ENCODE peak calls at places on chromosomes 16 and 17, in ten cellular contexts. U is thoracic aorta, T is neural crest cell, C is AG04450, Z is esophagus squamous epithelium, K is heart right ventricle, W is fibroblast of mammary gland, S is body of pancreas, Y is cardiac muscle cell, B is stomach. X is an unnamed sample.

GRCh38 chr16:68539704-68540370 is 746 bp downstream of the ZFP90 start:
- DNase-seq in U (no peak), S (no peak), K (no peak), B (no peak), C (no peak), Z (no peak), T (no peak), W (peak), Y (no peak), X (peak)

GRCh38 chr16:3486506-3487215 is 8.6 kb downstream of the C16orf90 start:
- DNase-seq in S (no peak), C (no peak), U (no peak), Z (no peak), W (no peak), B (no peak), Y (no peak), K (no peak), T (no peak), X (no peak)

GRCh38 chr17:44901323-44901965 is 2.2 kb upstream of the EFTUD2 start:
- DNase-seq in Y (no peak), T (no peak), B (no peak), U (no peak), S (no peak), W (peak), K (no peak), C (peak), Z (no peak), X (peak)

GRCh38 chr16:21646721-21647561 is 5.5 kb downstream of the IGSF6 start:
- DNase-seq in K (no peak), C (no peak), Y (no peak), Z (no peak), W (no peak), B (peak), U (no peak), T (no peak), S (no peak), X (no peak)

GRCh38 chr17:43745541-43745940 is 13.1 kb downstream of the SOST start:
- DNase-seq in U (no peak), B (no peak), C (no peak), Y (no peak), S (no peak), W (no peak), Z (no peak), K (no peak), T (no peak), X (no peak)

GRCh38 chr17:10127819-10128375 is 70.5 kb downstream of the GAS7 start:
- DNase-seq in Y (no peak), Z (no peak), C (peak), T (no peak), B (peak), U (peak), W (peak), S (peak), K (peak), X (peak)

GRCh38 chr17:77388384-77389306 is 247.9 kb downstream of the SEC14L1 start:
- DNase-seq in S (peak), U (no peak), T (no peak), Y (no peak), C (no peak), K (no peak), B (no peak), W (no peak), Z (no peak), X (peak)

GRCh38 chr16:9437115-9437514 is 345.7 kb downstream of the HAPSTR1 start:
- DNase-seq in B (no peak), T (no peak), S (no peak), W (no peak), U (no peak), Y (no peak), K (no peak), Z (no peak), C (no peak), X (peak)

GRCh38 chr17:34725740-34726139 is 146.4 kb downstream of the TMEM132E start:
- DNase-seq in C (no peak), S (no peak), B (no peak), U (no peak), Y (no peak), W (no peak), Z (no peak), T (no peak), K (no peak), X (no peak)

GRCh38 chr17:71936977-71937376 is 183.8 kb upstream of the SOX9 start:
- DNase-seq in S (no peak), Y (no peak), Z (no peak), B (no peak), K (no peak), T (no peak), C (no peak), W (no peak), U (no peak), X (no peak)

GRCh38 chr17:47720754-47721533 is 12.1 kb upstream of the TBX21 start:
- DNase-seq in W (no peak), Z (no peak), U (no peak), Y (no peak), T (no peak), C (no peak), B (no peak), K (no peak), S (peak), X (peak)

GRCh38 chr17:7214300-7215135 is 5.1 kb downstream of the DLG4 start:
- DNase-seq in U (peak), W (peak), Z (peak), S (peak), Y (peak), T (peak), K (peak), C (peak), B (peak), X (peak)

GRCh38 chr17:40348562-40349476 is 15.7 kb downstream of the GJD3 start:
- DNase-seq in W (no peak), Z (no peak), B (peak), U (no peak), K (peak), C (no peak), S (peak), Y (no peak), T (no peak), X (no peak)

GRCh38 chr16:17101646-17102045 is 369.1 kb downstream of the XYLT1 start:
- DNase-seq in Z (no peak), U (no peak), Y (no peak), W (peak), S (no peak), B (no peak), T (no peak), K (no peak), C (no peak), X (no peak)

GRCh38 chr17:18191071-18191667 is 7.5 kb downstream of the ALKBH5 start:
- DNase-seq in C (no peak), U (peak), B (peak), W (peak), Y (no peak), T (no peak), K (no peak), Z (no peak), S (peak), X (no peak)

GRCh38 chr16:82093901-82094300 is 58.8 kb downstream of the HSD17B2 start:
- DNase-seq in K (no peak), C (no peak), B (no peak), W (no peak), Y (no peak), U (no peak), S (no peak), Z (no peak), T (no peak), X (no peak)

GRCh38 chr17:38712593-38712992 is 7.5 kb downstream of the MLLT6 start:
- DNase-seq in Z (no peak), T (no peak), W (no peak), C (no peak), K (no peak), S (no peak), B (no peak), Y (no peak), U (no peak), X (no peak)

GRCh38 chr17:260031-260791 is 78.8 kb upstream of the DOC2B start:
- DNase-seq in W (no peak), C (no peak), T (no peak), B (peak), U (no peak), Y (no peak), S (no peak), K (no peak), Z (no peak), X (no peak)

GRCh38 chr17:27559996-27560481 is 70.9 kb upstream of the LGALS9 start:
- DNase-seq in U (no peak), Y (peak), B (peak), W (peak), T (no peak), C (peak), Z (no peak), S (peak), K (peak), X (peak)

GRCh38 chr16:50323335-50324011 is 45.3 kb downstream of the BRD7 start:
- DNase-seq in K (no peak), S (peak), Y (no peak), U (no peak), Z (no peak), B (no peak), C (no peak), T (no peak), W (peak), X (peak)

GRCh38 chr16:1775846-1776671 is 3.1 kb upstream of the MRPS34 start:
- DNase-seq in T (no peak), Y (no peak), Z (no peak), S (no peak), B (no peak), W (no peak), C (no peak), U (no peak), K (peak), X (no peak)

GRCh38 chr16:3659200-3659599 is 4.7 kb downstream of the DNASE1 start:
- DNase-seq in Z (no peak), C (no peak), Y (no peak), U (no peak), T (no peak), K (no peak), W (peak), S (no peak), B (no peak), X (peak)

GRCh38 chr16:59854846-59855439 is 1120.8 kb upstream of the GOT2 start:
- DNase-seq in B (no peak), K (no peak), W (no peak), C (no peak), T (no peak), S (no peak), Z (no peak), Y (no peak), U (no peak), X (no peak)

GRCh38 chr17:37642706-37643105 is 540 bp downstream of the DDX52 start:
- DNase-seq in B (no peak), K (no peak), C (no peak), S (no peak), Z (no peak), T (no peak), Y (peak), U (no peak), W (peak), X (peak)

GRCh38 chr16:3842994-3843393 is 37.5 kb downstream of the CREBBP start:
- DNase-seq in B (no peak), T (no peak), U (no peak), K (no peak), W (peak), Y (no peak), Z (no peak), C (no peak), S (peak), X (peak)

GRCh38 chr17:5986644-5987043 is 83.5 kb upstream of the WSCD1 start:
- DNase-seq in W (no peak), B (no peak), S (no peak), K (no peak), Z (no peak), C (no peak), U (no peak), Y (no peak), T (no peak), X (no peak)

GRCh38 chr16:57686577-57686976 is 8.0 kb upstream of the DRC7 start:
- DNase-seq in S (peak), B (no peak), Y (no peak), Z (no peak), K (no peak), U (no peak), W (no peak), C (no peak), T (no peak), X (no peak)

GRCh38 chr17:77508047-77508715 is 367.4 kb downstream of the SEC14L1 start:
- DNase-seq in U (no peak), B (no peak), Z (no peak), T (no peak), S (no peak), W (no peak), K (no peak), C (no peak), Y (no peak), X (no peak)

GRCh38 chr16:70777973-70778406 is 23.0 kb downstream of the VAC14 start:
- DNase-seq in U (no peak), T (no peak), S (no peak), K (no peak), Z (no peak), B (no peak), W (peak), C (no peak), Y (no peak), X (peak)

GRCh38 chr17:40827746-40828453 is 5.5 kb upstream of the KRT10 start:
- DNase-seq in Z (no peak), W (no peak), B (no peak), S (no peak), U (no peak), K (no peak), Y (peak), T (no peak), C (no peak), X (no peak)

GRCh38 chr16:77450790-77451487 is 16.1 kb upstream of the ADAMTS18 start:
- DNase-seq in S (peak), K (no peak), B (no peak), U (no peak), Y (no peak), W (no peak), T (no peak), C (no peak), Z (no peak), X (no peak)

GRCh38 chr16:77833906-77834599 is 45.7 kb downstream of the VAT1L start:
- DNase-seq in K (no peak), S (no peak), Y (no peak), C (peak), B (no peak), Z (no peak), T (peak), U (no peak), W (peak), X (peak)

GRCh38 chr17:57158296-57158695 is 73.2 kb downstream of the AKAP1 start:
- DNase-seq in U (no peak), B (no peak), S (no peak), K (no peak), C (no peak), Y (no peak), W (no peak), T (no peak), Z (no peak), X (no peak)

GRCh38 chr16:70653406-70653805 is 7.0 kb downstream of the IL34 start:
- DNase-seq in Z (no peak), Y (no peak), K (no peak), U (no peak), T (no peak), S (no peak), W (no peak), B (no peak), C (no peak), X (no peak)

GRCh38 chr17:82936768-82937171 is 96.9 kb upstream of the ZNF750 start:
- DNase-seq in Z (no peak), Y (no peak), T (no peak), U (no peak), K (peak), C (no peak), B (peak), S (no peak), W (no peak), X (no peak)

GRCh38 chr17:7997186-7997585 is 5.2 kb upstream of the GUCY2D start:
- DNase-seq in S (peak), K (peak), B (peak), T (no peak), Y (peak), U (no peak), C (no peak), W (no peak), Z (no peak), X (peak)

GRCh38 chr17:78255953-78256704 is 24.7 kb downstream of the TMEM235 start:
- DNase-seq in W (no peak), S (no peak), T (no peak), U (no peak), B (no peak), C (no peak), K (no peak), Y (no peak), Z (no peak), X (no peak)

GRCh38 chr17:66354472-66354871 is 52.1 kb downstream of the PRKCA start:
- DNase-seq in Z (no peak), C (no peak), Y (no peak), T (no peak), K (no peak), U (no peak), S (no peak), W (no peak), B (no peak), X (no peak)

GRCh38 chr17:32335647-32336046 is 6.3 kb downstream of the C17orf75 start:
- DNase-seq in B (no peak), T (no peak), C (peak), W (peak), Z (no peak), S (no peak), Y (no peak), U (no peak), K (no peak), X (peak)

GRCh38 chr17:32345953-32346600 is 3.9 kb upstream of the ZNF207 start:
- DNase-seq in T (no peak), U (no peak), C (no peak), Y (no peak), S (no peak), W (no peak), K (no peak), B (no peak), Z (no peak), X (no peak)

GRCh38 chr17:32342603-32343325 is 791 bp upstream of the C17orf75 start:
- DNase-seq in B (no peak), U (no peak), T (no peak), C (no peak), Y (no peak), K (no peak), S (no peak), W (no peak), Z (no peak), X (no peak)

GRCh38 chr17:32341857-32342602 is at the start of gene C17orf75:
- DNase-seq in U (no peak), B (peak), C (no peak), W (peak), K (peak), Y (peak), Z (no peak), S (peak), T (peak), X (peak)

GRCh38 chr17:32341141-32341856 is 674 bp downstream of the C17orf75 start:
- DNase-seq in W (peak), S (peak), K (no peak), T (no peak), U (no peak), Y (peak), B (no peak), C (no peak), Z (no peak), X (no peak)
- TF ChIP-seq CTCF in W (peak), S (peak), K (no peak), T (no peak), U (no peak), Y (no peak), B (no peak), C (peak), Z (no peak), X (peak)

GRCh38 chr17:81556863-81557262 is 4.7 kb upstream of the FAAP100 start:
- DNase-seq in K (no peak), T (no peak), Y (no peak), B (no peak), C (no peak), S (no peak), W (no peak), U (no peak), Z (no peak), X (no peak)

GRCh38 chr17:81557276-81558114 is 5.3 kb upstream of the FAAP100 start:
- DNase-seq in Y (no peak), B (no peak), C (no peak), Z (no peak), S (no peak), T (no peak), U (no peak), K (no peak), W (no peak), X (no peak)

GRCh38 chr17:81561494-81561885 is 9.3 kb upstream of the FAAP100 start:
- DNase-seq in S (no peak), K (no peak), W (peak), U (no peak), Z (no peak), T (no peak), Y (no peak), C (no peak), B (no peak), X (no peak)

GRCh38 chr17:81558115-81558468 is 5.9 kb upstream of the FAAP100 start:
- DNase-seq in B (no peak), Y (no peak), U (no peak), S (no peak), T (no peak), W (no peak), C (no peak), K (no peak), Z (no peak), X (no peak)

GRCh38 chr17:81558941-81559806 is 7.0 kb upstream of the FAAP100 start:
- DNase-seq in U (no peak), B (no peak), T (no peak), W (no peak), C (no peak), K (peak), Z (no peak), Y (no peak), S (no peak), X (no peak)
- TF ChIP-seq CTCF in U (no peak), B (no peak), T (no peak), W (peak), C (peak), K (peak), Z (no peak), Y (peak), S (no peak), X (peak)

GRCh38 chr17:17149520-17150449 is 56.3 kb downstream of the PLD6 start:
- DNase-seq in U (no peak), S (no peak), T (no peak), K (no peak), C (no peak), B (no peak), Y (no peak), W (no peak), Z (no peak), X (no peak)

GRCh38 chr17:17144061-17144460 is 62.1 kb downstream of the PLD6 start:
- DNase-seq in T (no peak), C (no peak), K (no peak), U (no peak), S (no peak), Y (no peak), W (no peak), Z (no peak), B (no peak), X (no peak)

GRCh38 chr17:17144916-17145665 is 61.0 kb downstream of the PLD6 start:
- DNase-seq in C (no peak), Y (no peak), K (peak), B (no peak), U (no peak), T (no peak), W (no peak), Z (no peak), S (no peak), X (no peak)

GRCh38 chr17:17147821-17148220 is 58.3 kb downstream of the PLD6 start:
- DNase-seq in S (no peak), U (no peak), T (no peak), Z (no peak), W (peak), C (no peak), K (no peak), B (no peak), Y (no peak), X (peak)

DNA sequence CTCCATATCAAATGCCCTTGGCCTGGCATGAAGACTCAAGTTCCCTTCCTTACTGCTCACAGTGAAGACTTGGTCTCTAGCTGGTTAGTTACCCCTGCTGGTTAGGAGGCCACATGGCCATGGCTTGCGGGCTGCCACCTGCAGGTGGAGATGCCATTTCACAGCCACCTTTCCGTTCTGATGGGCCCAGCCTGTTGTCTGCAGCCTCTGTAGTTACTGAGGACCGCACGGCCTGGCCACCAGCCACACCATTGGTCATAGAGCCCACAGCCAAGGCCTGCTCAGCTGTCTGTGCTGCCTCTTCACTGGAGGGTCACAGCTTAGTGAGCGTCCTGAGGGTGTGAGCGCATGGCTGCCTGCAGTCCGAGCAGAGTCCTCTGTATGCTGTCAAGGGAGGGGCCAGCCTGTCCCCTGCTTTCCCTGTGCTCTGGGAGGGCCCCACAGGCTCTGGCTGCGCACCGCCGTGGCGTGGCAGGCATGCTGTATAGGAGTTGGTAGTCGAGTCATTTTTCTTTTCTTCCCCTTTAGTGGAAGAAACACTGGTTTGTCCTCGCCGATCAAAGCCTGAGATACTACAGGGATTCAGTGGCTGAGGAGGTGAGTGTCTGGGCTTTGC is 59.2 kb downstream of the PLD6 start:
- DNase-seq in U (no peak), K (peak), S (peak), W (peak), Z (no peak), B (no peak), T (no peak), C (no peak), Y (no peak), X (no peak)
- TF ChIP-seq CTCF in U (no peak), K (peak), S (peak), W (peak), Z (no peak), B (no peak), T (peak), C (peak), Y (no peak), X (peak)

GRCh38 chr17:1643293-1643998 is 2.1 kb downstream of the SCARF1 start:
- DNase-seq in Z (no peak), K (peak), U (no peak), T (no peak), Y (peak), S (peak), W (no peak), C (no peak), B (peak), X (peak)
- TF ChIP-seq CTCF in Z (peak), K (peak), U (no peak), T (peak), Y (peak), S (peak), W (no peak), C (peak), B (peak), X (no peak)

DNA sequence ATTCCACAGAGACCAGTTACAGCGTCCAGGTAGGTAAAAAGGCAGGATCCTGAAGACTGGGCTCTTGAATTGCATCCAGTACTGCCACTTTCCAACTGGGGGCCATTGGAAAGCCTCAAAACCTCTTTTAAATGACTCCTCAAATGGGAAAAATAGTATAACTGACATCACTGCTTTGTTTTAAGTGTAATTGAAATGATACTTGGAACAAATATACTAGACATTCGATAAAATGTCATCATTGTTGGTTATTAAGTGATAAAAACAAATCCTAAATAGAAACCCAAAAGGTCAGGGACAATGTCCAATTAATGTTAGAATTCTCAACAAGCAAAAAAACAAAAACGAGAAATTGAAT is 1.2 kb upstream of the COTL1 start:
- DNase-seq in Y (no peak), C (no peak), T (no peak), U (no peak), Z (no peak), B (no peak), S (no peak), K (no peak), W (no peak), X (no peak)
- TF ChIP-seq CTCF in Y (no peak), C (no peak), T (no peak), U (no peak), Z (no peak), B (no peak), S (no peak), K (no peak), W (no peak), X (no peak)